ENCODE peak calls at places on chromosomes 5 and 9, in five cellular contexts. One of them, this sample, is unnamed. For H3K4me1, the result is how much of the 10 kb centered on the place peaks cover.

GRCh38 chr5:36734422-36734821 is 128.0 kb downstream of the SLC1A3 start:
- DNase-seq in HepG2: peak
- DNase-seq in Peyer's patch: no peak
- DNase-seq in psoas muscle: no peak
- DNase-seq in CD8-positive, alpha-beta T cell: no peak
- DNase-seq in this sample: no peak

GRCh38 chr5:3698412-3698811 is 102.8 kb downstream of the IRX1 start:
- DNase-seq in HepG2: no peak
- DNase-seq in Peyer's patch: no peak
- DNase-seq in psoas muscle: no peak
- DNase-seq in CD8-positive, alpha-beta T cell: no peak
- DNase-seq in this sample: no peak

GRCh38 chr5:141508808-141509611 is 20.1 kb downstream of the PCDHGC5 start:
- DNase-seq in HepG2: peak
- DNase-seq in Peyer's patch: no peak
- DNase-seq in psoas muscle: peak
- DNase-seq in CD8-positive, alpha-beta T cell: no peak
- DNase-seq in this sample: peak

GRCh38 chr5:51336878-51337277 is 46.4 kb upstream of the ISL1 start:
- DNase-seq in HepG2: no peak
- DNase-seq in Peyer's patch: no peak
- DNase-seq in psoas muscle: no peak
- DNase-seq in CD8-positive, alpha-beta T cell: no peak
- DNase-seq in this sample: no peak

GRCh38 chr5:163565492-163565891 is 60.1 kb downstream of the MAT2B start:
- DNase-seq in HepG2: no peak
- DNase-seq in Peyer's patch: no peak
- DNase-seq in psoas muscle: no peak
- DNase-seq in CD8-positive, alpha-beta T cell: no peak
- DNase-seq in this sample: no peak

GRCh38 chr9:1875251-1875851 is 139.8 kb upstream of the SMARCA2 start:
- DNase-seq in HepG2: no peak
- DNase-seq in Peyer's patch: no peak
- DNase-seq in psoas muscle: no peak
- DNase-seq in CD8-positive, alpha-beta T cell: no peak
- DNase-seq in this sample: no peak

GRCh38 chr5:139246394-139246793 is 47.1 kb upstream of the MATR3 start:
- DNase-seq in HepG2: no peak
- DNase-seq in Peyer's patch: no peak
- DNase-seq in psoas muscle: peak
- DNase-seq in CD8-positive, alpha-beta T cell: peak
- DNase-seq in this sample: no peak

GRCh38 chr9:87481890-87482855 is 15.5 kb upstream of the DAPK1 start:
- DNase-seq in HepG2: no peak
- DNase-seq in Peyer's patch: no peak
- DNase-seq in psoas muscle: no peak
- DNase-seq in CD8-positive, alpha-beta T cell: no peak
- DNase-seq in this sample: no peak

GRCh38 chr9:16333697-16334096 is 536.8 kb downstream of the BNC2 start:
- DNase-seq in HepG2: no peak
- DNase-seq in Peyer's patch: no peak
- DNase-seq in psoas muscle: no peak
- DNase-seq in CD8-positive, alpha-beta T cell: no peak
- DNase-seq in this sample: no peak

GRCh38 chr9:133711428-133712220 is 26.5 kb downstream of the SARDH start:
- DNase-seq in HepG2: no peak
- DNase-seq in Peyer's patch: no peak
- DNase-seq in psoas muscle: no peak
- DNase-seq in CD8-positive, alpha-beta T cell: no peak
- DNase-seq in this sample: no peak

GRCh38 chr9:110623462-110624025 is 44.0 kb upstream of the SVEP1 start:
- DNase-seq in HepG2: peak
- DNase-seq in Peyer's patch: no peak
- DNase-seq in psoas muscle: no peak
- DNase-seq in CD8-positive, alpha-beta T cell: no peak
- DNase-seq in this sample: peak

GRCh38 chr9:90556897-90557296 is 85.7 kb downstream of the DIRAS2 start:
- DNase-seq in HepG2: peak
- DNase-seq in Peyer's patch: no peak
- DNase-seq in psoas muscle: no peak
- DNase-seq in CD8-positive, alpha-beta T cell: no peak
- DNase-seq in this sample: no peak

GRCh38 chr9:135992486-135993408 is 31.6 kb upstream of the UBAC1 start:
- DNase-seq in HepG2: peak
- DNase-seq in Peyer's patch: peak
- DNase-seq in psoas muscle: peak
- DNase-seq in CD8-positive, alpha-beta T cell: peak
- DNase-seq in this sample: peak

GRCh38 chr5:74653991-74654390 is 13.5 kb upstream of the ENC1 start:
- DNase-seq in HepG2: no peak
- DNase-seq in Peyer's patch: no peak
- DNase-seq in psoas muscle: no peak
- DNase-seq in CD8-positive, alpha-beta T cell: no peak
- DNase-seq in this sample: no peak

GRCh38 chr9:101893661-101894646 is 155.5 kb upstream of the GRIN3A start:
- DNase-seq in HepG2: no peak
- DNase-seq in Peyer's patch: no peak
- DNase-seq in psoas muscle: no peak
- DNase-seq in CD8-positive, alpha-beta T cell: no peak
- DNase-seq in this sample: no peak

DNA sequence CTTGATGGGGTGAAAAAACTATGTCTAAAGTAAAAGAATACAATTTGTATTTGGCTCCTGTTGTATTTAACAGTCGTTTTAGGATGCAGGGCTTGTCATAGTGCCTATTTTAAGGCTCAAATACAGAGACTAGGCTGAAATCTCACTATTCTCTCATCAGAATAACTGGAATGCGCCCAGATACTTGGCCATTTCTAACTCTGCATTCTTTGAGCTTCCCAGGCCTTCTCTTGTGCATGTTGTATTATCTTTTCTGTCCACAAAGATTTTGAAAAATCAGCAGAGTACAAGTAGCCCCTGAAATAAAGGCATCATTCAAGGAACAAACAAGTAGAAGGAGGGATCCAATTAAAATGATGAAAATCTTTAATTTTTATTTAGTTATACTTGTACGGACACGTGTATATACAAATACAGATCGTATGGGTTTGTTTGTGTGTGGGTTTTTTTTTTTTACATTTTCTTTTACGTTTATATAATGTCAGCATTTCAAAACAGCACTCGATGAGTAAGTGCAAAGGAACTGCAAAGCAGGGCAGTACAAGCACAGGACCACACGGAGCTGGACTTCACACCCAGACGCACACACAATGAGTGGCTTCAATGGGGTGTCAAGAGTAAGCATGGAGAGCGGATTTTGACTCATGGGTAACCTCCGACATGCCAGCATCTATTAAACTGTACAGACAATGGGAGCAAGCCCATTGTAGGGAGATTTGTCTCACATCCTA is 294.0 kb downstream of the EFNA5 start:
- DNase-seq in HepG2: no peak
- DNase-seq in Peyer's patch: no peak
- DNase-seq in psoas muscle: no peak
- DNase-seq in CD8-positive, alpha-beta T cell: no peak
- DNase-seq in this sample: no peak
- H3K4me1 ChIP-seq in HepG2: under half
- H3K4me1 ChIP-seq in Peyer's patch: under half
- H3K4me1 ChIP-seq in psoas muscle: under half
- H3K4me1 ChIP-seq in CD8-positive, alpha-beta T cell: under half
- H3K4me1 ChIP-seq in this sample: under half

GRCh38 chr9:127966416-127967150 is 14.2 kb downstream of the EEIG1 start:
- DNase-seq in HepG2: no peak
- DNase-seq in Peyer's patch: no peak
- DNase-seq in psoas muscle: no peak
- DNase-seq in CD8-positive, alpha-beta T cell: no peak
- DNase-seq in this sample: no peak

GRCh38 chr9:127968717-127969383 is 11.9 kb downstream of the EEIG1 start:
- DNase-seq in HepG2: no peak
- DNase-seq in Peyer's patch: peak
- DNase-seq in psoas muscle: peak
- DNase-seq in CD8-positive, alpha-beta T cell: peak
- DNase-seq in this sample: peak

GRCh38 chr9:127967151-127967809 is 13.5 kb downstream of the EEIG1 start:
- DNase-seq in HepG2: no peak
- DNase-seq in Peyer's patch: no peak
- DNase-seq in psoas muscle: no peak
- DNase-seq in CD8-positive, alpha-beta T cell: no peak
- DNase-seq in this sample: no peak

GRCh38 chr9:127965953-127966352 is 14.8 kb downstream of the EEIG1 start:
- DNase-seq in HepG2: no peak
- DNase-seq in Peyer's patch: no peak
- DNase-seq in psoas muscle: no peak
- DNase-seq in CD8-positive, alpha-beta T cell: no peak
- DNase-seq in this sample: no peak

DNA sequence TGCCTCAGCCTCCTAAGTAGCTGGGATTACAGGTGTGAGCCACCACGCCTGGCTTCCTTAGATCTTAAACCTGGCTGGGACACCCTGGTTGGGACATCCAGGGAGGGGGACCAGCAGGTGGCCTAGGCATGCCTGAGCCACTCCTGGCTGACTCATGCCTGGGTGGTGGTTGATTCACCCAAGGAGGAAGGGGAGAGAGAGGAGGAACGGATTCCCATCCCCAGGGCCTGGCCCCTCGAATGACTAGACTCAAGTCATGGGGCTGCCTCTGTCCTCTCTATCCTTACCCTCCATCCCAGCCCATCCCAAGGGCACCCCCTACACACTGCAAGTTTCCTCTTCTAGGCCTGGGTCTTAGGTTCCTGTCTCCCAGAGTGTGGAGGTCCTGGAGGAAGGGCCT is 12.7 kb downstream of the EEIG1 start:
- DNase-seq in HepG2: no peak
- DNase-seq in Peyer's patch: peak
- DNase-seq in psoas muscle: no peak
- DNase-seq in CD8-positive, alpha-beta T cell: peak
- DNase-seq in this sample: peak
- H3K4me1 ChIP-seq in HepG2: half or more
- H3K4me1 ChIP-seq in Peyer's patch: half or more
- H3K4me1 ChIP-seq in psoas muscle: half or more
- H3K4me1 ChIP-seq in CD8-positive, alpha-beta T cell: half or more
- H3K4me1 ChIP-seq in this sample: under half

GRCh38 chr5:174732040-174733020 is 7.9 kb downstream of the MSX2 start:
- DNase-seq in HepG2: no peak
- DNase-seq in Peyer's patch: no peak
- DNase-seq in psoas muscle: no peak
- DNase-seq in CD8-positive, alpha-beta T cell: no peak
- DNase-seq in this sample: no peak

GRCh38 chr5:174733836-174734235 is 9.5 kb downstream of the MSX2 start:
- DNase-seq in HepG2: no peak
- DNase-seq in Peyer's patch: no peak
- DNase-seq in psoas muscle: no peak
- DNase-seq in CD8-positive, alpha-beta T cell: no peak
- DNase-seq in this sample: no peak

GRCh38 chr5:174734571-174735497 is 10.5 kb downstream of the MSX2 start:
- DNase-seq in HepG2: no peak
- DNase-seq in Peyer's patch: no peak
- DNase-seq in psoas muscle: no peak
- DNase-seq in CD8-positive, alpha-beta T cell: no peak
- DNase-seq in this sample: no peak

GRCh38 chr5:174731214-174732039 is 7.0 kb downstream of the MSX2 start:
- DNase-seq in HepG2: no peak
- DNase-seq in Peyer's patch: no peak
- DNase-seq in psoas muscle: no peak
- DNase-seq in CD8-positive, alpha-beta T cell: no peak
- DNase-seq in this sample: no peak

GRCh38 chr5:174733091-174733690 is 8.8 kb downstream of the MSX2 start:
- DNase-seq in HepG2: no peak
- DNase-seq in Peyer's patch: no peak
- DNase-seq in psoas muscle: no peak
- DNase-seq in CD8-positive, alpha-beta T cell: no peak
- DNase-seq in this sample: no peak
- H3K4me1 ChIP-seq in HepG2: under half
- H3K4me1 ChIP-seq in Peyer's patch: under half
- H3K4me1 ChIP-seq in psoas muscle: under half
- H3K4me1 ChIP-seq in CD8-positive, alpha-beta T cell: under half
- H3K4me1 ChIP-seq in this sample: under half

GRCh38 chr5:172801184-172801671 is 30.2 kb upstream of the DUSP1 start:
- DNase-seq in HepG2: peak
- DNase-seq in Peyer's patch: no peak
- DNase-seq in psoas muscle: no peak
- DNase-seq in CD8-positive, alpha-beta T cell: no peak
- DNase-seq in this sample: peak

GRCh38 chr5:172800088-172800551 is 29.1 kb upstream of the DUSP1 start:
- DNase-seq in HepG2: no peak
- DNase-seq in Peyer's patch: no peak
- DNase-seq in psoas muscle: peak
- DNase-seq in CD8-positive, alpha-beta T cell: no peak
- DNase-seq in this sample: peak

GRCh38 chr5:172802013-172802584 is 31.1 kb upstream of the DUSP1 start:
- DNase-seq in HepG2: no peak
- DNase-seq in Peyer's patch: no peak
- DNase-seq in psoas muscle: no peak
- DNase-seq in CD8-positive, alpha-beta T cell: no peak
- DNase-seq in this sample: no peak

GRCh38 chr5:172805018-172805683 is 28.9 kb upstream of the ERGIC1 start:
- DNase-seq in HepG2: no peak
- DNase-seq in Peyer's patch: no peak
- DNase-seq in psoas muscle: no peak
- DNase-seq in CD8-positive, alpha-beta T cell: no peak
- DNase-seq in this sample: no peak

DNA sequence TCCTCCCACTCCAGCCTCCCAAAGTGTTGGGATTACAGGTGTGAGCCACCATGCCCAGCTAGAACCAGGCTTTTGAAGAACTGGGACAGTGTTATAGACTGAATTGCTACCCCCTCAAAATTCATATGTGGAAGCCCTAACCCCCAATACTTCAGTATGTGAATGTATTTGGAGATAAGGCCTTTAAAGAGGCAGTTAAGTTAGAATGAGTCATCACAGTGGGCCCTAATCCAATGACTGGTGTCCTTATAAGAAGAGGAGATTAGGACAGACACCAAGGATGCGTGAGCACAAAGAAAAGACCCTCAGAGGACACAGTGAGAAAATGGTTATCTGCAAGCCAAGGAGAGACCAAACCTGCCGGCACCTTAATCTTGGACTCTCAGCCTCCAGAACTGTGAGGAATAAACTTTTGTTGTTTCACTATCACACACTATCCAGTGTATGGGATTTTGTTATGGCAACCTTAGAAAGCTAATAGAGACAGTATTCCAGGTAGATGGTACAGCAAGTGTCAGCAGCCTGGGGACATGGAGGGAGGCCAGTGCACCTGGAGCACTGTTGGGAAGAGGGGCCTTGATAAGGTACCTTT is 31.4 kb upstream of the ERGIC1 start:
- DNase-seq in HepG2: no peak
- DNase-seq in Peyer's patch: no peak
- DNase-seq in psoas muscle: no peak
- DNase-seq in CD8-positive, alpha-beta T cell: no peak
- DNase-seq in this sample: no peak
- H3K4me1 ChIP-seq in HepG2: half or more
- H3K4me1 ChIP-seq in Peyer's patch: under half
- H3K4me1 ChIP-seq in psoas muscle: under half
- H3K4me1 ChIP-seq in CD8-positive, alpha-beta T cell: under half
- H3K4me1 ChIP-seq in this sample: under half